ENCODE peak calls at places on chromosomes 16 and 17, in ten cellular contexts. One of them, this sample, is unnamed.

GRCh38 chr16:28882476-28883180 is 4.3 kb downstream of the ATP2A1 start:
- DNase-seq in AG04449: no peak
- DNase-seq in ovary: no peak
- DNase-seq in cardiac muscle cell: no peak
- DNase-seq in choroid plexus epithelial cell: no peak
- DNase-seq in PC-3: no peak
- DNase-seq in AG04450: no peak
- DNase-seq in heart left ventricle: no peak
- DNase-seq in fibroblast of the aortic adventitia: no peak
- DNase-seq in right cardiac atrium: peak; percentile 52
- DNase-seq in this sample: no peak

GRCh38 chr16:84841787-84842300 is 22.1 kb downstream of the CRISPLD2 start:
- DNase-seq in AG04449: no peak
- DNase-seq in ovary: no peak
- DNase-seq in cardiac muscle cell: no peak
- DNase-seq in choroid plexus epithelial cell: no peak
- DNase-seq in PC-3: peak; percentile 65
- DNase-seq in AG04450: no peak
- DNase-seq in heart left ventricle: no peak
- DNase-seq in fibroblast of the aortic adventitia: no peak
- DNase-seq in right cardiac atrium: no peak
- DNase-seq in this sample: no peak

GRCh38 chr16:86805210-86805609 is 226.9 kb downstream of the FOXL1 start:
- DNase-seq in AG04449: no peak
- DNase-seq in ovary: no peak
- DNase-seq in cardiac muscle cell: no peak
- DNase-seq in choroid plexus epithelial cell: no peak
- DNase-seq in PC-3: no peak
- DNase-seq in AG04450: no peak
- DNase-seq in heart left ventricle: no peak
- DNase-seq in fibroblast of the aortic adventitia: no peak
- DNase-seq in right cardiac atrium: no peak
- DNase-seq in this sample: no peak

GRCh38 chr17:49762148-49762941 is 1.6 kb downstream of the FAM117A start:
- DNase-seq in AG04449: no peak
- DNase-seq in ovary: no peak
- DNase-seq in cardiac muscle cell: no peak
- DNase-seq in choroid plexus epithelial cell: no peak
- DNase-seq in PC-3: peak; percentile 88
- DNase-seq in AG04450: no peak
- DNase-seq in heart left ventricle: no peak
- DNase-seq in fibroblast of the aortic adventitia: peak; percentile 30
- DNase-seq in right cardiac atrium: no peak
- DNase-seq in this sample: no peak

GRCh38 chr17:43953746-43954145 is at the start of gene PYY:
- DNase-seq in AG04449: no peak
- DNase-seq in ovary: no peak
- DNase-seq in cardiac muscle cell: no peak
- DNase-seq in choroid plexus epithelial cell: no peak
- DNase-seq in PC-3: no peak
- DNase-seq in AG04450: no peak
- DNase-seq in heart left ventricle: no peak
- DNase-seq in fibroblast of the aortic adventitia: no peak
- DNase-seq in right cardiac atrium: no peak
- DNase-seq in this sample: no peak

GRCh38 chr16:82651921-82652601 is 25.3 kb downstream of the CDH13 start:
- DNase-seq in AG04449: no peak
- DNase-seq in ovary: no peak
- DNase-seq in cardiac muscle cell: no peak
- DNase-seq in choroid plexus epithelial cell: no peak
- DNase-seq in PC-3: no peak
- DNase-seq in AG04450: no peak
- DNase-seq in heart left ventricle: no peak
- DNase-seq in fibroblast of the aortic adventitia: no peak
- DNase-seq in right cardiac atrium: no peak
- DNase-seq in this sample: no peak

GRCh38 chr17:60720763-60721531 is 43.3 kb downstream of the BCAS3 start:
- DNase-seq in AG04449: peak; percentile 37
- DNase-seq in ovary: no peak
- DNase-seq in cardiac muscle cell: peak; percentile 82
- DNase-seq in choroid plexus epithelial cell: peak; percentile 86
- DNase-seq in PC-3: peak; percentile 83
- DNase-seq in AG04450: peak; percentile 55
- DNase-seq in heart left ventricle: peak; percentile 27
- DNase-seq in fibroblast of the aortic adventitia: peak; percentile 85
- DNase-seq in right cardiac atrium: no peak
- DNase-seq in this sample: no peak

GRCh38 chr17:44502598-44503079 is 567 bp downstream of the GPATCH8 start:
- DNase-seq in AG04449: no peak
- DNase-seq in ovary: no peak
- DNase-seq in cardiac muscle cell: no peak
- DNase-seq in choroid plexus epithelial cell: peak; percentile 31
- DNase-seq in PC-3: peak; percentile 38
- DNase-seq in AG04450: no peak
- DNase-seq in heart left ventricle: no peak
- DNase-seq in fibroblast of the aortic adventitia: peak; percentile 22
- DNase-seq in right cardiac atrium: no peak
- DNase-seq in this sample: no peak

GRCh38 chr17:1485748-1486376 is 6.6 kb downstream of the MYO1C start:
- DNase-seq in AG04449: no peak
- DNase-seq in ovary: peak; percentile 70
- DNase-seq in cardiac muscle cell: peak; percentile 69
- DNase-seq in choroid plexus epithelial cell: peak; percentile 41
- DNase-seq in PC-3: peak; percentile 31
- DNase-seq in AG04450: no peak
- DNase-seq in heart left ventricle: peak; percentile 85
- DNase-seq in fibroblast of the aortic adventitia: peak; percentile 59
- DNase-seq in right cardiac atrium: peak; percentile 91
- DNase-seq in this sample: peak; percentile 68

GRCh38 chr16:85168732-85169256 is 56.5 kb upstream of the CIBAR2 start:
- DNase-seq in AG04449: no peak
- DNase-seq in ovary: peak; percentile 83
- DNase-seq in cardiac muscle cell: peak; percentile 80
- DNase-seq in choroid plexus epithelial cell: peak; percentile 42
- DNase-seq in PC-3: peak; percentile 31
- DNase-seq in AG04450: no peak
- DNase-seq in heart left ventricle: peak; percentile 76
- DNase-seq in fibroblast of the aortic adventitia: peak; percentile 55
- DNase-seq in right cardiac atrium: peak; percentile 90
- DNase-seq in this sample: no peak

GRCh38 chr17:29582767-29583166 is 6.7 kb downstream of the GIT1 start:
- DNase-seq in AG04449: no peak
- DNase-seq in ovary: no peak
- DNase-seq in cardiac muscle cell: no peak
- DNase-seq in choroid plexus epithelial cell: no peak
- DNase-seq in PC-3: no peak
- DNase-seq in AG04450: no peak
- DNase-seq in heart left ventricle: no peak
- DNase-seq in fibroblast of the aortic adventitia: no peak
- DNase-seq in right cardiac atrium: peak; percentile 65
- DNase-seq in this sample: no peak

GRCh38 chr17:78364436-78365281 is 4.8 kb upstream of the SOCS3 start:
- DNase-seq in AG04449: no peak
- DNase-seq in ovary: no peak
- DNase-seq in cardiac muscle cell: no peak
- DNase-seq in choroid plexus epithelial cell: no peak
- DNase-seq in PC-3: no peak
- DNase-seq in AG04450: no peak
- DNase-seq in heart left ventricle: no peak
- DNase-seq in fibroblast of the aortic adventitia: no peak
- DNase-seq in right cardiac atrium: peak; percentile 62
- DNase-seq in this sample: no peak
- H3K4me3 ChIP-seq in AG04449: no peak overlapping the region
- H3K4me3 ChIP-seq in ovary: no peak overlapping the region
- H3K4me3 ChIP-seq in cardiac muscle cell: no peak overlapping the region
- H3K4me3 ChIP-seq in choroid plexus epithelial cell: no peak overlapping the region
- H3K4me3 ChIP-seq in PC-3: no peak overlapping the region
- H3K4me3 ChIP-seq in AG04450: no peak overlapping the region
- H3K4me3 ChIP-seq in heart left ventricle: no peak overlapping the region
- H3K4me3 ChIP-seq in fibroblast of the aortic adventitia: no peak overlapping the region
- H3K4me3 ChIP-seq in right cardiac atrium: no peak overlapping the region
- H3K4me3 ChIP-seq in this sample: no peak overlapping the region

GRCh38 chr16:2324296-2324859 is 16.1 kb downstream of the ABCA3 start:
- DNase-seq in AG04449: no peak
- DNase-seq in ovary: no peak
- DNase-seq in cardiac muscle cell: no peak
- DNase-seq in choroid plexus epithelial cell: no peak
- DNase-seq in PC-3: no peak
- DNase-seq in AG04450: no peak
- DNase-seq in heart left ventricle: no peak
- DNase-seq in fibroblast of the aortic adventitia: no peak
- DNase-seq in right cardiac atrium: no peak
- DNase-seq in this sample: no peak

GRCh38 chr16:2328428-2328827 is 12.1 kb downstream of the ABCA3 start:
- DNase-seq in AG04449: no peak
- DNase-seq in ovary: no peak
- DNase-seq in cardiac muscle cell: no peak
- DNase-seq in choroid plexus epithelial cell: no peak
- DNase-seq in PC-3: peak; percentile 23
- DNase-seq in AG04450: no peak
- DNase-seq in heart left ventricle: no peak
- DNase-seq in fibroblast of the aortic adventitia: no peak
- DNase-seq in right cardiac atrium: no peak
- DNase-seq in this sample: no peak

GRCh38 chr16:2325181-2325580 is 15.3 kb downstream of the ABCA3 start:
- DNase-seq in AG04449: no peak
- DNase-seq in ovary: no peak
- DNase-seq in cardiac muscle cell: no peak
- DNase-seq in choroid plexus epithelial cell: no peak
- DNase-seq in PC-3: no peak
- DNase-seq in AG04450: no peak
- DNase-seq in heart left ventricle: no peak
- DNase-seq in fibroblast of the aortic adventitia: no peak
- DNase-seq in right cardiac atrium: no peak
- DNase-seq in this sample: no peak

GRCh38 chr16:2325791-2326190 is 14.7 kb downstream of the ABCA3 start:
- DNase-seq in AG04449: no peak
- DNase-seq in ovary: no peak
- DNase-seq in cardiac muscle cell: no peak
- DNase-seq in choroid plexus epithelial cell: no peak
- DNase-seq in PC-3: no peak
- DNase-seq in AG04450: no peak
- DNase-seq in heart left ventricle: no peak
- DNase-seq in fibroblast of the aortic adventitia: no peak
- DNase-seq in right cardiac atrium: no peak
- DNase-seq in this sample: no peak

DNA sequence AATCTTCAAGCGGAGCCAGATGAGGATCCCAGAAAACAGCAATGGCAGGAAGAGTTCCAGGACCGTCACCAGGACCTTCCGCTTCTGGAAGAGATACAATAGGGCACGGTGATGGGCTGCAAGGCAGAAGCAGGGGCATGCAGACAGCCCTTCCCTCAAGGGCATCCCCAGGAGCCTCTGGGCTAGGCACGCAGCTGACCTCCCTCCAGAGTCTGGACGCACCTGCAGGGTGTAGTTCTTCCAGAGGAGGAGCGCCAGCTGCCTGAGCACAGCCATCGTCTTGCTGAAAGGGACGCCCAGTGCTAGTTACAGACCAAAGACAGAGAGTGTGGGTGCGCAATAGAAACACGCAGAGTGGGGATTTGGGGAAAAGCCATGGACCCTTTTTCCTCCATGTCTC is 14.3 kb downstream of the ABCA3 start:
- DNase-seq in AG04449: no peak
- DNase-seq in ovary: no peak
- DNase-seq in cardiac muscle cell: no peak
- DNase-seq in choroid plexus epithelial cell: no peak
- DNase-seq in PC-3: no peak
- DNase-seq in AG04450: no peak
- DNase-seq in heart left ventricle: no peak
- DNase-seq in fibroblast of the aortic adventitia: no peak
- DNase-seq in right cardiac atrium: no peak
- DNase-seq in this sample: no peak
- H3K4me3 ChIP-seq in AG04449: no peak overlapping the region
- H3K4me3 ChIP-seq in ovary: no peak overlapping the region
- H3K4me3 ChIP-seq in cardiac muscle cell: no peak overlapping the region
- H3K4me3 ChIP-seq in choroid plexus epithelial cell: no peak overlapping the region
- H3K4me3 ChIP-seq in PC-3: no peak overlapping the region
- H3K4me3 ChIP-seq in AG04450: no peak overlapping the region
- H3K4me3 ChIP-seq in heart left ventricle: no peak overlapping the region
- H3K4me3 ChIP-seq in fibroblast of the aortic adventitia: no peak overlapping the region
- H3K4me3 ChIP-seq in right cardiac atrium: no peak overlapping the region
- H3K4me3 ChIP-seq in this sample: no peak overlapping the region

DNA sequence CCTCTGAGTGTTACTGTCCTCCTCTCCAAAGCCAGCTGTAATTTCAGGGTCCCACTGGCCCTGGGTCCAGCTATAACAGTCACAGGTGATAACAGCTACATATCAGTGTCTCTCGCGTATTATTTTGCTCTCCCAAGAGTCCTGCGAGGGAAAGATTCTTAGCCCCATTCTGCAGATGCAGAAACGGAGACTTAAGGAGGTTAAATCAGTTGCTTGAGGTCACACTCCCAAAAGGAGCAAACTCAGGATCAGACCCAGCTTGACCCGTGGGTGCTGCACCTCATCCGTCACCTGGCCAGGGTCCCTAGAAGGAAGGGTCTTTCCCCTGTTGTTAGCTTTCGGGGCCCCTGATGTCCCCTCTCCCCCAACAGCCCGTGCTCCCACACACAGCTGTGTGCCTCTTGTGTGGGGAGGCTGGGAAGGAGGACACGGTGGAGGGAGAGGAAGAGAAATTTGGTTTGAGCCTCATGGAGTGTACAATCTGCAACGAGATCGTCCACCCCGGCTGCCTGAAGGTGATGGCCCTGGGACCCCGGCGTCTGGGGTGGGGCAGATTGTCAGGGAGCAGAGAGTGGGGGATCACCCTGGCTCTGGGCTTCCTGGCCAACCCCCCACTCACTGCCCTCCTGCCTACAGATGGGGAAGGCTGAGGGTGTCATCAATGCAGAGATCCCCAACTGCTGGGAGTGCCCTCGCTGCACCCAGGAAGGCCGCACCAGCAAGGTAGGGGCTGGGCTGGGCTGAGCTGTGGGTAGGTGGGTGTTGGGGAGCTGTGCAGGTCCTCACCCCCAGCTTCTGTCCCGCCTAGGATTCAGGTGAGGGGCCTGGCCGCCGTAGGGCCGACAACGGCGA is 3.8 kb downstream of the FBXL19 start:
- DNase-seq in AG04449: no peak
- DNase-seq in ovary: no peak
- DNase-seq in cardiac muscle cell: no peak
- DNase-seq in choroid plexus epithelial cell: no peak
- DNase-seq in PC-3: no peak
- DNase-seq in AG04450: no peak
- DNase-seq in heart left ventricle: no peak
- DNase-seq in fibroblast of the aortic adventitia: no peak
- DNase-seq in right cardiac atrium: peak; percentile 71
- DNase-seq in this sample: no peak
- H3K4me3 ChIP-seq in AG04449: no peak overlapping the region
- H3K4me3 ChIP-seq in ovary: no peak overlapping the region
- H3K4me3 ChIP-seq in cardiac muscle cell: no peak overlapping the region
- H3K4me3 ChIP-seq in choroid plexus epithelial cell: no peak overlapping the region
- H3K4me3 ChIP-seq in PC-3: no peak overlapping the region
- H3K4me3 ChIP-seq in AG04450: no peak overlapping the region
- H3K4me3 ChIP-seq in heart left ventricle: no peak overlapping the region
- H3K4me3 ChIP-seq in fibroblast of the aortic adventitia: no peak overlapping the region
- H3K4me3 ChIP-seq in right cardiac atrium: no peak overlapping the region
- H3K4me3 ChIP-seq in this sample: no peak overlapping the region

DNA sequence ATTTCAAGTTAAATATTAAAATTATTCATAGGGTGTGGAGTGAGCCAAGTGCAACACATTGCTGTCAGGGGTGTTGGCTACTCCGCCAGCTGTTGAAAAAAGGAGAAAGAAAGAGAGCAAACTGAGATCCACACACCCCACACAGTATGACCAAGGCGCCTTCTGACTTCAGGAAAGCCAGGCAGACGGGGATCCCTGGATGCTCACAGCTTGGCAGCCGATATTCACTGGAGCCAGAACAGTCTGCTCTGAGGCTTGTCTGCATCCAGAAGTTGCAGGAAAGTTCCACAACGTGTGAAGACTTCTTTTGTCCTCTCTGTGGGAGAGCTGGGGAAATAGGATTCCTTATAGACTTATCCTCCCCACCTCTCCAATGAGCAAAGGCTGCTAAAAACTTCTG is 9.2 kb downstream of the CHD9NB start:
- DNase-seq in AG04449: no peak
- DNase-seq in ovary: peak; percentile 15
- DNase-seq in cardiac muscle cell: peak; percentile 31
- DNase-seq in choroid plexus epithelial cell: peak; percentile 28
- DNase-seq in PC-3: no peak
- DNase-seq in AG04450: no peak
- DNase-seq in heart left ventricle: no peak
- DNase-seq in fibroblast of the aortic adventitia: peak; percentile 67
- DNase-seq in right cardiac atrium: peak; percentile 56
- DNase-seq in this sample: no peak
- H3K4me3 ChIP-seq in AG04449: no peak overlapping the region
- H3K4me3 ChIP-seq in ovary: no peak overlapping the region
- H3K4me3 ChIP-seq in cardiac muscle cell: no peak overlapping the region
- H3K4me3 ChIP-seq in choroid plexus epithelial cell: peak overlapping the region; percentile 23
- H3K4me3 ChIP-seq in PC-3: no peak overlapping the region
- H3K4me3 ChIP-seq in AG04450: no peak overlapping the region
- H3K4me3 ChIP-seq in heart left ventricle: peak overlapping the region; percentile 49
- H3K4me3 ChIP-seq in fibroblast of the aortic adventitia: peak overlapping the region; percentile 7
- H3K4me3 ChIP-seq in right cardiac atrium: peak overlapping the region; percentile 29
- H3K4me3 ChIP-seq in this sample: no peak overlapping the region

This sample was measured in effector memory CD4-positive, alpha-beta T cell.